ENCODE peak calls at places on chromosomes 16 and 17, in four cellular contexts. C is A549, G is ovary, L is lower leg skin. I is an unnamed sample.

GRCh38 chr17:17391575-17392370 is 85.0 kb upstream of the MED9 start:
- DNase-seq in C (peak), G (no peak), L (no peak), I (no peak)

GRCh38 chr17:30091771-30092170 is 24.8 kb upstream of the NSRP1 start:
- DNase-seq in G (no peak), C (peak), L (no peak), I (no peak)

GRCh38 chr17:21287703-21288449 is 3.4 kb downstream of the MAP2K3 start:
- DNase-seq in C (peak), L (peak), G (peak), I (peak)

GRCh38 chr17:80187090-80187489 is 17.3 kb downstream of the CARD14 start:
- DNase-seq in G (no peak), C (peak), L (no peak), I (no peak)

GRCh38 chr17:64771980-64772844 is 110.1 kb upstream of the SMURF2 start:
- DNase-seq in C (no peak), L (peak), G (no peak), I (no peak)

GRCh38 chr17:29590261-29590978 is 972 bp upstream of the GIT1 start:
- DNase-seq in C (peak), G (no peak), L (no peak), I (no peak)

GRCh38 chr16:919658-920631 is 50.8 kb downstream of the LMF1 start:
- DNase-seq in G (no peak), L (no peak), C (no peak), I (peak)

GRCh38 chr17:5210853-5211252 is 19.2 kb upstream of the ZNF594 start:
- DNase-seq in L (no peak), C (no peak), G (no peak), I (no peak)

DNA sequence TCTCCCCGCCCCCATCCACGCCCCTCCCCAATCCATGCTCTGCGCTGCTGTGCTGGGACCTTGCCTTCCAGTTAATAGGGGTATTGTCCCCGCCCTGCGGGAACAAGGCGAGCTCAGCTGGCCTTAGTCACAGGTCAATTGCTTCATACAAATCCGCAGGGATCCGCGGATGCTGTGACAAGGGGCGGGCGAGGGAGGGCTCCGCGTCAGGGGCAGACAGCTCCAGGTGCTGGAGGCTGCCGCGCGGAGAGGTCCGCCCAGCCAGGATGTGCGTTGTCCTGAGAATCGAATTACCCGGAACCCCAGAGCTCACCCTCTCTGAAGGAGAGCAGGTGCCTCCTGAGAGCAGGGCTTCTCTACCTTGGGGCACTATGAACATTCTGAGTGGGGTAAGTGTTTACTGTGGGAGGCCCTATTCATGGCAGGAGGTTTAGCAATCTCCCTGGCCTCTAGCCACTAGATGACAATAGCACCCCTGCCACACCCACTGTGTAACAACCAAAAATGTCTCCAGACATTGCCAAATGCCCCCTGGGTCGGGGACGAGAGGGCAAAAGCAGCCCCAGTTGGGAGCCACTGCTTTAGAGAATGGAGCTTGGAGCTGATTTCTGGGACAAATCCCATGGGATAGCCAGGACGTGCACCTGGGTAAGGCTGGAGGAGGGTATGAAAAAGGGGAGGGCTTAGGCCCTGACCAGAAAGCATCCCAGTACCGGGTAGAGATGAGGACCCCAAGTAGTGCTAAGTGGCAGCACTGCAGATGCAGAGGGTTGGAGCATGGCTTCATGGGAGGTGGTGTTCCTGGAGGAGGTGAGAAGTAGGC is 138.2 kb downstream of the CYLD start:
- DNase-seq in G (no peak), C (peak), L (no peak), I (peak)
- TF ChIP-seq POLR2A in G (no peak), C (no peak), L (no peak), I (no peak)

DNA sequence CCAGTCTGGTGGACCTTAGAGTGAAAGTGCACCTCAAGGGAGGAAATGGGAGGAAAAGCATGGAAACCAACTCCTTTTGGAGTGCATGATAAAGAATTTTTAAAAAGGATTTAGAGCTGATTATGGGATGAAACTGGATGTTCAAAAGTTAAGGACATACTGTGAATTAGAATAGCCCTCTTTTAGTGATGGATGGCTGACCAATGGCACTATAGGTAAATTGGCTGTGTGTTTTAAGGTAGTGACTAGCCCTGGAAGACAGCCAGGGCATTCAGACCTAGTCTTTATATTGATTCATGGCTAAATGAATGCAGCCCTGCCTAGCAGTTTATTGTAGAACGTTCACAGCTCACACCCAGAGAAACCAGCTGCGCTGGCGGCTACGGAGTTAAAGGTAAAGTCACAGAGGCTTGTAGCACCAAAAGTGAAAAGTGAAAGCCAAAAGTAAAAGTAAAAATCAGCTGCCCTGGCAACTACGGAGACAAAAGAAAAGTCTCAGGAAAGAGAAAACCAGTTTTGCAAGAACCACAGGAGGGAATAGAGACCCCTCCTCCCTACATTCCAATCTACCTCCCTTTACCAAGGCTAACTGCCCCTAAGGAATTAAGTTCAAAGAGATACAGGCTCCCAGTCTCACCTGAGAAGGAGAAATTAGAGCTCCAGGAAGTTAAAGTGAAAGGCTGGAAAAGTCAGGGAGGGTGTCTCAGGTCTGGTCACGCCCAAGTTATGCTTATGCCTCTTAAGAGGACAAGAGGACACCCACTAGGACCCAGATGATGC is 21.8 kb downstream of the ACSM1 start:
- DNase-seq in C (no peak), G (peak), L (no peak), I (no peak)
- TF ChIP-seq POLR2A in C (no peak), G (no peak), L (no peak), I (no peak)

GRCh38 chr17:59266748-59267147 is 46.4 kb downstream of the GDPD1 start:
- DNase-seq in C (no peak), L (no peak), G (no peak), I (no peak)
- TF ChIP-seq POLR2A in C (no peak), L (no peak), G (no peak), I (no peak)

GRCh38 chr16:23465179-23465578 is 12.2 kb upstream of the COG7 start:
- DNase-seq in L (no peak), C (no peak), G (no peak), I (no peak)
- TF ChIP-seq POLR2A in L (no peak), C (no peak), G (no peak), I (no peak)

DNA sequence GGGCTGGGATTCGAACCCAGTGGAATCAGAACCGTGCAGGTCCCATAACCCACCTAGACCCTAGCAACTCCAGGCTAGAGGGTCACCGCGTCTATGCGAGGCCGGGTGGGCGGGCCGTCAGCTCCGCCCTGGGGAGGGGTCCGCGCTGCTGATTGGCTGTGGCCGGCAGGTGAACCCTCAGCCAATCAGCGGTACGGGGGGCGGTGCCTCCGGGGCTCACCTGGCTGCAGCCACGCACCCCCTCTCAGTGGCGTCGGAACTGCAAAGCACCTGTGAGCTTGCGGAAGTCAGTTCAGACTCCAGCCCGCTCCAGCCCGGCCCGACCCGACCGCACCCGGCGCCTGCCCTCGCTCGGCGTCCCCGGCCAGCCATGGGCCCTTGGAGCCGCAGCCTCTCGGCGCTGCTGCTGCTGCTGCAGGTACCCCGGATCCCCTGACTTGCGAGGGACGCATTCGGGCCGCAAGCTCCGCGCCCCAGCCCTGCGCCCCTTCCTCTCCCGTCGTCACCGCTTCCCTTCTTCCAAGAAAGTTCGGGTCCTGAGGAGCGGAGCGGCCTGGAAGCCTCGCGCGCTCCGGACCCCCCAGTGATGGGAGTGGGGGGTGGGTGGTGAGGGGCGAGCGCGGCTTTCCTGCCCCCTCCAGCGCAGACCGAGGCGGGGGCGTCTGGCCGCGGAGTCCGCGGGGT is at the start of gene CDH1:
- DNase-seq in G (peak), L (peak), C (no peak), I (peak)
- TF ChIP-seq POLR2A in G (no peak), L (no peak), C (no peak), I (peak)

DNA sequence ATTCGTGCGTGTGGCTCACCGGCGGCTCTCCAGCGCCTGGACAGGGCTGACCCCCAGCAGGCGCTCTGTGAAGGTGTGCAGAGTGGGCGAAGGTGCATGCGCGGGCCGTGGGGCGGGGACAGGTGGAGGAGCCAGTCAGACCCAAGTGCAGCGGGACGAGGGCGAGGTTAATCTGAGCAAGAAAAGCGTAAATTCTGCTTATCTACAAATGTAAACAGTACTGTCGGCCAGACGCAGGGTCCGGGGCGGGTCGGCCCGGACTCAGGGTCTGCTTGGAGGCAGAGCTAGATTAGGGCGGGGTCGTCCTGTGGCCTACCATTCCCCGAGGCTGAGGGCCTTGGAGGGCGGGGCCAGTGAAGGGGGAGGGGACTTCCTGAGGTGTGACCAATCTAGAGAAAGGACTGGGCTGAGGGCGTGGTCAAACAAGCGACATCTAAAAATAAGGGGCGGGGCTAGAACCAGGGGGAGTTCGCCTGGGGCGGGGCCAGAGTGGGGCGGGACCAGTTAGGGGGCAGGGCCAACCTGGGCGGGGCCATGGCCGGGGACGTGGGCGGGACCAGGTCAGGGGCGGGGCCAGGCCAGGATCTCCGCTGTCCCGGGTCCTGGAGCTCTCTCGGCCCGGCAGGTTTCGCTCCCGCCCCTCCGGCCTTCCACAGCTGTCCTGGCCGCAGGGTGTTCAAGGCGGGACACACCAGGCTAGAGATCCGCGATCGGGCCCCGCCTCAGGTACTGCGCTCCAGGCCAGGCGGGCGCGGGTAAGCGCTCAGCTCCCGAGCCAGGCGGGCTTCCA is at the start of gene SEC14L5:
- DNase-seq in G (peak), C (peak), L (peak), I (peak)
- TF ChIP-seq POLR2A in G (no peak), C (no peak), L (no peak), I (peak)

I was measured in right lobe of liver.